ENCODE peak calls at places on chromosomes 13 and 19, in seven cellular contexts. O is NCI-H2081; V is stimulated activated CD4-positive, alpha-beta T cell treated with anti-CD3 and anti-CD28 coated beads, Interleukin-15, amount 100 ng/mL, for 48 hours; A is thoracic aorta; T is NCI-H510A; L is nucleus accumbens; N is stimulated activated CD8-positive, alpha-beta memory T cell treated with anti-CD3 and anti-CD28 coated beads, Interleukin-7, amount 100 ng/mL, for 1 hour. P is an unnamed sample.
A peak's percentile ranks its signal among the peaks of the same experiment; 100 is the strongest.

GRCh38 chr19:10000171-10000826 is 10.0 kb downstream of the COL5A3 start:
- DNase-seq in N (peak; percentile 40), A (peak; percentile 40), T (no peak), L (no peak), V (peak; percentile 24), O (peak; percentile 47), P (no peak)

GRCh38 chr19:40762754-40763153 is 11.8 kb downstream of the SNRPA start:
- DNase-seq in L (no peak), V (no peak), O (no peak), A (no peak), T (no peak), N (no peak), P (no peak)

GRCh38 chr19:41478171-41478570 is 35.2 kb downstream of the ERICH4 start:
- DNase-seq in N (no peak), L (no peak), V (no peak), O (no peak), T (no peak), A (no peak), P (no peak)

GRCh38 chr13:70407486-70407885 is 299.2 kb upstream of the KLHL1 start:
- DNase-seq in O (no peak), A (no peak), N (no peak), T (no peak), V (no peak), L (no peak), P (no peak)

GRCh38 chr19:17402982-17403855 is 2.2 kb downstream of the BST2 start:
- DNase-seq in V (no peak), L (no peak), T (no peak), O (no peak), N (no peak), A (no peak), P (no peak)

GRCh38 chr19:33407140-33407551 is 33.6 kb downstream of the CEBPG start:
- DNase-seq in V (no peak), T (no peak), L (no peak), A (no peak), N (no peak), O (no peak), P (no peak)

GRCh38 chr19:4068058-4068966 is 1.6 kb upstream of the ZBTB7A start:
- DNase-seq in L (no peak), O (no peak), V (no peak), T (no peak), A (no peak), N (no peak), P (no peak)

GRCh38 chr13:42746846-42747245 is 34.5 kb upstream of the FAM216B start:
- DNase-seq in L (no peak), O (no peak), T (no peak), N (no peak), A (no peak), V (no peak), P (no peak)

GRCh38 chr13:113864303-113864890 is 521 bp upstream of the GAS6 start:
- DNase-seq in A (no peak), O (no peak), T (no peak), V (no peak), L (no peak), N (no peak), P (no peak)

GRCh38 chr19:48102870-48103751 is 7.5 kb downstream of the PLA2G4C start:
- DNase-seq in V (no peak), L (no peak), T (no peak), A (no peak), N (peak; percentile 2), O (no peak), P (no peak)

GRCh38 chr19:41688098-41688497 is at the start of gene CEACAM7:
- DNase-seq in T (no peak), O (no peak), A (no peak), V (no peak), L (no peak), N (no peak), P (no peak)

GRCh38 chr19:46604781-46605355 is 3.7 kb downstream of the CALM3 start:
- DNase-seq in T (no peak), N (no peak), A (no peak), O (no peak), V (no peak), L (no peak), P (no peak)

GRCh38 chr19:45404557-45405434 is at the start of gene PPP1R13L:
- DNase-seq in A (peak; percentile 36), L (no peak), V (peak; percentile 56), T (peak; percentile 83), N (no peak), O (peak; percentile 77), P (no peak)

GRCh38 chr13:63206431-63206830 is 1790.8 kb upstream of the PCDH20 start:
- DNase-seq in O (no peak), V (no peak), N (no peak), T (no peak), L (no peak), A (no peak), P (no peak)

GRCh38 chr19:737591-738093 is 13.3 kb upstream of the MISP start:
- DNase-seq in A (no peak), V (peak; percentile 21), T (no peak), O (no peak), N (peak; percentile 37), L (no peak), P (no peak)

GRCh38 chr19:46901701-46902401 is 41.1 kb downstream of the ARHGAP35 start:
- DNase-seq in T (no peak), N (no peak), A (no peak), L (no peak), V (no peak), O (no peak), P (no peak)

GRCh38 chr13:77492982-77493381 is 42.5 kb upstream of the SCEL start:
- DNase-seq in N (no peak), O (peak; percentile 73), V (no peak), A (no peak), L (no peak), T (peak; percentile 40), P (no peak)

GRCh38 chr19:17289489-17289888 is 7.8 kb downstream of the ANKLE1 start:
- DNase-seq in A (no peak), V (no peak), O (peak; percentile 30), N (no peak), T (peak; percentile 52), L (no peak), P (no peak)

GRCh38 chr13:75855216-75855615 is 219.1 kb downstream of the LMO7 start:
- DNase-seq in N (no peak), O (no peak), T (no peak), A (no peak), V (no peak), L (no peak), P (no peak)

GRCh38 chr19:12836529-12836863 is 1.8 kb upstream of the MAST1 start:
- DNase-seq in L (no peak), N (no peak), O (no peak), V (no peak), A (no peak), T (no peak), P (no peak)

GRCh38 chr13:111398715-111399299 is 78.4 kb downstream of the TEX29 start:
- DNase-seq in O (no peak), T (no peak), A (no peak), L (no peak), V (no peak), N (no peak), P (no peak)

P was measured in cortex of kidney.